ENCODE peak calls at places on chromosomes 11 and 22, in eight cellular contexts. A is tibial artery; C is NCI-H82; E is CD8-positive, alpha-beta memory T cell; Z is progenitor cell of endocrine pancreas; K is activated T-cell treated with anti-CD3 and anti-CD28 coated beads for 1 hour; O is mammary epithelial cell; J is NCI-H1436. F is an unnamed sample.

GRCh38 chr11:96524475-96524874 is 134.7 kb downstream of the JRKL start:
- DNase-seq in J (no peak), E (no peak), K (no peak), C (no peak), A (no peak), O (no peak), Z (no peak), F (no peak)

GRCh38 chr11:132284611-132285010 is 914.2 kb downstream of the NTM start:
- DNase-seq in A (no peak), Z (no peak), E (no peak), C (no peak), J (no peak), O (no peak), K (no peak), F (no peak)

GRCh38 chr22:38569972-38570840 is at the start of gene DMC1:
- DNase-seq in J (peak; percentile 98), Z (peak; percentile 88), O (peak; percentile 67), K (peak; percentile 98), E (peak; percentile 97), C (peak; percentile 97), A (peak; percentile 91), F (peak; percentile 86)

GRCh38 chr11:44766972-44767278 is 40.2 kb downstream of the TSPAN18 start:
- DNase-seq in E (no peak), Z (no peak), K (no peak), C (no peak), A (no peak), J (no peak), O (no peak), F (no peak)

GRCh38 chr22:20587206-20587958 is 80.0 kb downstream of the MED15 start:
- DNase-seq in Z (no peak), O (no peak), A (no peak), E (no peak), K (no peak), J (no peak), C (no peak), F (no peak)

GRCh38 chr22:35649026-35649553 is 844 bp downstream of the APOL6 start:
- DNase-seq in J (no peak), E (no peak), O (no peak), K (no peak), A (no peak), Z (no peak), C (no peak), F (no peak)

GRCh38 chr11:79237676-79238075 is 203.2 kb downstream of the TENM4 start:
- DNase-seq in O (no peak), C (no peak), Z (no peak), J (no peak), A (no peak), K (no peak), E (no peak), F (no peak)

GRCh38 chr11:105045897-105046296 is 762 bp upstream of the CARD16 start:
- DNase-seq in J (no peak), A (no peak), O (no peak), Z (no peak), E (no peak), C (no peak), K (no peak), F (no peak)

GRCh38 chr11:62988281-62988680 is 3.5 kb upstream of the SLC22A6 start:
- DNase-seq in A (no peak), O (no peak), Z (no peak), J (no peak), E (no peak), K (no peak), C (no peak), F (no peak)

GRCh38 chr11:27282141-27282590 is 80.8 kb downstream of the CCDC34 start:
- DNase-seq in E (no peak), A (peak; percentile 46), C (no peak), J (no peak), Z (no peak), K (no peak), O (no peak), F (no peak)

GRCh38 chr22:48070760-48071159 is 1308.3 kb downstream of the TBC1D22A start:
- DNase-seq in O (no peak), J (no peak), K (no peak), C (no peak), E (no peak), Z (no peak), A (no peak), F (no peak)

GRCh38 chr11:130145975-130146776 is 13.4 kb upstream of the ST14 start:
- DNase-seq in O (peak; percentile 99), K (no peak), A (no peak), Z (peak; percentile 42), E (no peak), J (no peak), C (no peak), F (peak; percentile 66)

GRCh38 chr11:65655570-65656332 is 7.0 kb downstream of the RELA start:
- DNase-seq in K (no peak), O (no peak), E (no peak), C (no peak), J (no peak), Z (no peak), A (no peak), F (no peak)

GRCh38 chr22:40597541-40598453 is 38.7 kb downstream of the MRTFA start:
- DNase-seq in A (no peak), J (no peak), K (no peak), E (no peak), O (peak; percentile 65), C (no peak), Z (no peak), F (no peak)

GRCh38 chr11:47354913-47355282 is 2.4 kb upstream of the MYBPC3 start:
- DNase-seq in C (no peak), Z (no peak), K (no peak), E (no peak), O (no peak), A (no peak), J (no peak), F (no peak)

GRCh38 chr11:67053896-67054850 is 2.5 kb upstream of the RHOD start:
- DNase-seq in J (peak; percentile 24), K (no peak), C (peak; percentile 70), E (no peak), A (peak; percentile 40), Z (peak; percentile 43), O (peak; percentile 57), F (no peak)

GRCh38 chr11:2850366-2850765 is 35.2 kb downstream of the CDKN1C start:
- DNase-seq in A (no peak), C (no peak), K (no peak), O (no peak), E (no peak), Z (no peak), J (no peak), F (no peak)

GRCh38 chr11:107259826-107260225 is 197.8 kb downstream of the CWF19L2 start:
- DNase-seq in O (no peak), Z (no peak), K (no peak), J (no peak), C (peak; percentile 1), E (no peak), A (no peak), F (no peak)

GRCh38 chr11:61860054-61860903 is 31.1 kb downstream of the FADS3 start:
- DNase-seq in O (no peak), E (no peak), A (no peak), C (no peak), Z (no peak), K (no peak), J (no peak), F (no peak)

F was measured in DMS153.